ENCODE peak calls at places on chromosomes 3 and 15, in four cellular contexts. Z is aorta; M is iPS DF 6.9; O is CD8-positive, alpha-beta memory T cell. X is an unnamed sample.

GRCh38 chr15:56798639-56799038 is 65.3 kb upstream of the ZNF280D start:
- DNase-seq in Z (no peak), M (no peak), O (no peak), X (no peak)

GRCh38 chr15:94968133-94968532 is 736.8 kb downstream of the MCTP2 start:
- DNase-seq in Z (no peak), M (no peak), O (no peak), X (no peak)

GRCh38 chr3:30286007-30286669 is 320.3 kb upstream of the TGFBR2 start:
- DNase-seq in Z (peak), M (no peak), O (no peak), X (no peak)

GRCh38 chr15:25677719-25678497 is 185.2 kb downstream of the ATP10A start:
- DNase-seq in Z (peak), M (no peak), O (no peak), X (no peak)

GRCh38 chr3:105402287-105402801 is 35.6 kb downstream of the ALCAM start:
- DNase-seq in Z (peak), M (no peak), O (no peak), X (no peak)

GRCh38 chr15:100033140-100033857 is 300.1 kb upstream of the LYSMD4 start:
- DNase-seq in Z (no peak), M (no peak), O (no peak), X (no peak)

GRCh38 chr15:35484231-35484945 is 61.6 kb downstream of the DPH6 start:
- DNase-seq in Z (no peak), M (no peak), O (no peak), X (no peak)

GRCh38 chr3:48194446-48195071 is 6.3 kb upstream of the CDC25A start:
- DNase-seq in Z (peak), M (peak), O (no peak), X (peak)

GRCh38 chr3:183252973-183253363 is at the start of gene B3GNT5:
- DNase-seq in Z (peak), M (no peak), O (peak), X (peak)

GRCh38 chr3:146382386-146382785 is 87.0 kb downstream of the PLSCR2 start:
- DNase-seq in Z (no peak), M (no peak), O (no peak), X (no peak)

GRCh38 chr3:106262976-106263375 is 394.2 kb upstream of the CBLB start:
- DNase-seq in Z (no peak), M (no peak), O (no peak), X (no peak)

GRCh38 chr3:172258616-172259015 is 189.6 kb downstream of the GHSR start:
- DNase-seq in Z (no peak), M (no peak), O (no peak), X (no peak)

GRCh38 chr3:15204005-15204404 is 2.0 kb upstream of the CAPN7 start:
- DNase-seq in Z (no peak), M (no peak), O (no peak), X (no peak)

GRCh38 chr15:29116970-29117700 is 152.5 kb downstream of the NSMCE3 start:
- DNase-seq in Z (no peak), M (no peak), O (no peak), X (no peak)

GRCh38 chr3:36302626-36303025 is 77.7 kb upstream of the STAC start:
- DNase-seq in Z (no peak), M (no peak), O (no peak), X (no peak)

GRCh38 chr15:39605146-39605545 is 24.3 kb downstream of the THBS1 start:
- DNase-seq in Z (no peak), M (no peak), O (no peak), X (no peak)

GRCh38 chr15:42274693-42274971 is 1.4 kb upstream of the TMEM87A start:
- DNase-seq in Z (no peak), M (no peak), O (no peak), X (no peak)

GRCh38 chr3:36792342-36792741 is 28.0 kb upstream of the DCLK3 start:
- DNase-seq in Z (no peak), M (peak), O (no peak), X (no peak)

GRCh38 chr15:25643120-25643519 is 204.3 kb upstream of the UBE3A start:
- DNase-seq in Z (no peak), M (peak), O (no peak), X (no peak)

GRCh38 chr3:186682734-186683133 is 16.9 kb downstream of the HRG start:
- DNase-seq in Z (no peak), M (no peak), O (no peak), X (no peak)

GRCh38 chr3:9349321-9350117 is 13.3 kb upstream of the THUMPD3 start:
- DNase-seq in Z (no peak), M (no peak), O (no peak), X (no peak)

GRCh38 chr3:9761919-9762318 is 7.8 kb downstream of the CAMK1 start:
- DNase-seq in Z (no peak), M (no peak), O (no peak), X (no peak)

GRCh38 chr15:36775209-36775608 is 195.8 kb downstream of the CDIN1 start:
- DNase-seq in Z (no peak), M (no peak), O (no peak), X (no peak)

GRCh38 chr15:85048430-85048829 is 66.8 kb downstream of the PDE8A start:
- DNase-seq in Z (no peak), M (no peak), O (no peak), X (no peak)

GRCh38 chr3:111594205-111594604 is 941 bp downstream of the ZBED2 start:
- DNase-seq in Z (no peak), M (no peak), O (no peak), X (no peak)

GRCh38 chr3:36700537-36701248 is 63.7 kb downstream of the DCLK3 start:
- DNase-seq in Z (peak), M (peak), O (no peak), X (peak)

GRCh38 chr3:96000963-96001362 is 813.4 kb upstream of the EPHA6 start:
- DNase-seq in Z (no peak), M (no peak), O (no peak), X (no peak)

GRCh38 chr3:37255990-37256308 is 81.6 kb upstream of the LRRFIP2 start:
- DNase-seq in Z (no peak), M (no peak), O (no peak), X (no peak)

GRCh38 chr3:155323063-155323666 is 29.7 kb upstream of the STRIT1 start:
- DNase-seq in Z (no peak), M (peak), O (no peak), X (no peak)

GRCh38 chr15:74128785-74129350 is 1.5 kb upstream of the ISLR2 start:
- DNase-seq in Z (no peak), M (no peak), O (no peak), X (no peak)